ENCODE peak calls at places on chromosomes 5 and 9, in six cellular contexts. One of them, this sample, is unnamed.

GRCh38 chr5:172065431-172066065 is 59.1 kb upstream of the FBXW11 start:
- DNase-seq in cardiac muscle cell: peak; percentile 36
- DNase-seq in A549: no peak
- DNase-seq in mesendoderm: no peak
- DNase-seq in HCT116: no peak
- DNase-seq in hepatocyte: no peak
- DNase-seq in this sample: no peak

GRCh38 chr5:113000466-113000865 is 23.9 kb downstream of the DCP2 start:
- DNase-seq in cardiac muscle cell: no peak
- DNase-seq in A549: no peak
- DNase-seq in mesendoderm: no peak
- DNase-seq in HCT116: no peak
- DNase-seq in hepatocyte: no peak
- DNase-seq in this sample: no peak

GRCh38 chr5:98578438-98578837 is 195.0 kb upstream of the RGMB start:
- DNase-seq in cardiac muscle cell: no peak
- DNase-seq in A549: no peak
- DNase-seq in mesendoderm: no peak
- DNase-seq in HCT116: no peak
- DNase-seq in hepatocyte: no peak
- DNase-seq in this sample: no peak

GRCh38 chr9:33143241-33143642 is 23.9 kb downstream of the B4GALT1 start:
- DNase-seq in cardiac muscle cell: peak; percentile 62
- DNase-seq in A549: no peak
- DNase-seq in mesendoderm: no peak
- DNase-seq in HCT116: no peak
- DNase-seq in hepatocyte: peak; percentile 50
- DNase-seq in this sample: no peak

GRCh38 chr5:132439521-132440206 is 50.9 kb downstream of the IRF1 start:
- DNase-seq in cardiac muscle cell: peak; percentile 91
- DNase-seq in A549: no peak
- DNase-seq in mesendoderm: no peak
- DNase-seq in HCT116: no peak
- DNase-seq in hepatocyte: no peak
- DNase-seq in this sample: no peak

GRCh38 chr9:133731876-133732321 is 6.3 kb downstream of the SARDH start:
- DNase-seq in cardiac muscle cell: peak; percentile 55
- DNase-seq in A549: peak; percentile 74
- DNase-seq in mesendoderm: peak; percentile 84
- DNase-seq in HCT116: peak; percentile 49
- DNase-seq in hepatocyte: peak; percentile 27
- DNase-seq in this sample: no peak

GRCh38 chr5:32102254-32102653 is 71.9 kb downstream of the GOLPH3 start:
- DNase-seq in cardiac muscle cell: no peak
- DNase-seq in A549: no peak
- DNase-seq in mesendoderm: no peak
- DNase-seq in HCT116: no peak
- DNase-seq in hepatocyte: no peak
- DNase-seq in this sample: no peak

GRCh38 chr9:124126571-124127289 is 115.2 kb downstream of the LHX2 start:
- DNase-seq in cardiac muscle cell: peak; percentile 74
- DNase-seq in A549: peak; percentile 71
- DNase-seq in mesendoderm: peak; percentile 86
- DNase-seq in HCT116: peak; percentile 60
- DNase-seq in hepatocyte: peak; percentile 81
- DNase-seq in this sample: peak; percentile 5

GRCh38 chr5:174376056-174376455 is 330.6 kb downstream of the NSG2 start:
- DNase-seq in cardiac muscle cell: no peak
- DNase-seq in A549: no peak
- DNase-seq in mesendoderm: no peak
- DNase-seq in HCT116: no peak
- DNase-seq in hepatocyte: no peak
- DNase-seq in this sample: no peak

GRCh38 chr9:86449246-86449645 is 95.0 kb upstream of the TUT7 start:
- DNase-seq in cardiac muscle cell: no peak
- DNase-seq in A549: no peak
- DNase-seq in mesendoderm: no peak
- DNase-seq in HCT116: no peak
- DNase-seq in hepatocyte: no peak
- DNase-seq in this sample: no peak

GRCh38 chr5:159531554-159532105 is 201.3 kb upstream of the IL12B start:
- DNase-seq in cardiac muscle cell: no peak
- DNase-seq in A549: no peak
- DNase-seq in mesendoderm: no peak
- DNase-seq in HCT116: no peak
- DNase-seq in hepatocyte: no peak
- DNase-seq in this sample: no peak

GRCh38 chr5:129749101-129749500 is 1.2 kb downstream of the MINAR2 start:
- DNase-seq in cardiac muscle cell: no peak
- DNase-seq in A549: no peak
- DNase-seq in mesendoderm: no peak
- DNase-seq in HCT116: no peak
- DNase-seq in hepatocyte: no peak
- DNase-seq in this sample: no peak

GRCh38 chr5:59525957-59526356 is 367.6 kb downstream of the PDE4D start:
- DNase-seq in cardiac muscle cell: peak; percentile 65
- DNase-seq in A549: no peak
- DNase-seq in mesendoderm: no peak
- DNase-seq in HCT116: no peak
- DNase-seq in hepatocyte: no peak
- DNase-seq in this sample: no peak

GRCh38 chr5:179801304-179802206 is 5.1 kb downstream of the MGAT4B start:
- DNase-seq in cardiac muscle cell: peak; percentile 68
- DNase-seq in A549: peak; percentile 82
- DNase-seq in mesendoderm: peak; percentile 69
- DNase-seq in HCT116: no peak
- DNase-seq in hepatocyte: peak; percentile 74
- DNase-seq in this sample: peak; percentile 41

GRCh38 chr5:42423285-42424152 is at the start of gene GHR:
- DNase-seq in cardiac muscle cell: peak; percentile 94
- DNase-seq in A549: peak; percentile 69
- DNase-seq in mesendoderm: peak; percentile 95
- DNase-seq in HCT116: peak; percentile 6
- DNase-seq in hepatocyte: peak; percentile 93
- DNase-seq in this sample: peak; percentile 44

GRCh38 chr5:65307088-65307487 is 174.6 kb downstream of the ADAMTS6 start:
- DNase-seq in cardiac muscle cell: no peak
- DNase-seq in A549: no peak
- DNase-seq in mesendoderm: no peak
- DNase-seq in HCT116: no peak
- DNase-seq in hepatocyte: no peak
- DNase-seq in this sample: no peak

GRCh38 chr5:38051711-38052508 is 206.4 kb upstream of the EGFLAM start:
- DNase-seq in cardiac muscle cell: no peak
- DNase-seq in A549: no peak
- DNase-seq in mesendoderm: peak; percentile 72
- DNase-seq in HCT116: no peak
- DNase-seq in hepatocyte: no peak
- DNase-seq in this sample: no peak

GRCh38 chr5:139795074-139796001 is at the start of gene PSD2:
- DNase-seq in cardiac muscle cell: peak; percentile 15
- DNase-seq in A549: no peak
- DNase-seq in mesendoderm: peak; percentile 53
- DNase-seq in HCT116: no peak
- DNase-seq in hepatocyte: peak; percentile 43
- DNase-seq in this sample: no peak

GRCh38 chr9:87499455-87500015 is 1.9 kb downstream of the DAPK1 start:
- DNase-seq in cardiac muscle cell: no peak
- DNase-seq in A549: no peak
- DNase-seq in mesendoderm: no peak
- DNase-seq in HCT116: no peak
- DNase-seq in hepatocyte: no peak
- DNase-seq in this sample: no peak

GRCh38 chr5:140648132-140648432 is 453 bp downstream of the IK start:
- DNase-seq in cardiac muscle cell: no peak
- DNase-seq in A549: peak; percentile 53
- DNase-seq in mesendoderm: no peak
- DNase-seq in HCT116: no peak
- DNase-seq in hepatocyte: no peak
- DNase-seq in this sample: no peak

GRCh38 chr5:142727736-142728047 is 41.8 kb upstream of the FGF1 start:
- DNase-seq in cardiac muscle cell: no peak
- DNase-seq in A549: no peak
- DNase-seq in mesendoderm: no peak
- DNase-seq in HCT116: no peak
- DNase-seq in hepatocyte: no peak
- DNase-seq in this sample: no peak

GRCh38 chr5:142722896-142723295 is 37.0 kb upstream of the FGF1 start:
- DNase-seq in cardiac muscle cell: no peak
- DNase-seq in A549: no peak
- DNase-seq in mesendoderm: no peak
- DNase-seq in HCT116: no peak
- DNase-seq in hepatocyte: no peak
- DNase-seq in this sample: no peak

GRCh38 chr5:142725231-142726187 is 39.6 kb upstream of the FGF1 start:
- DNase-seq in cardiac muscle cell: no peak
- DNase-seq in A549: no peak
- DNase-seq in mesendoderm: no peak
- DNase-seq in HCT116: no peak
- DNase-seq in hepatocyte: no peak
- DNase-seq in this sample: no peak

GRCh38 chr5:142724821-142725220 is 38.9 kb upstream of the FGF1 start:
- DNase-seq in cardiac muscle cell: no peak
- DNase-seq in A549: no peak
- DNase-seq in mesendoderm: no peak
- DNase-seq in HCT116: no peak
- DNase-seq in hepatocyte: no peak
- DNase-seq in this sample: no peak

GRCh38 chr5:142726188-142726731 is 40.4 kb upstream of the FGF1 start:
- DNase-seq in cardiac muscle cell: peak; percentile 94
- DNase-seq in A549: no peak
- DNase-seq in mesendoderm: peak; percentile 40
- DNase-seq in HCT116: no peak
- DNase-seq in hepatocyte: no peak
- DNase-seq in this sample: no peak
- H3K27ac ChIP-seq in cardiac muscle cell: no peak overlapping the region
- H3K27ac ChIP-seq in A549: no peak overlapping the region
- H3K27ac ChIP-seq in mesendoderm: no peak overlapping the region
- H3K27ac ChIP-seq in HCT116: no peak overlapping the region
- H3K27ac ChIP-seq in hepatocyte: no peak overlapping the region
- H3K27ac ChIP-seq in this sample: no peak overlapping the region

GRCh38 chr9:36276254-36276653 is 18.0 kb upstream of the GNE start:
- DNase-seq in cardiac muscle cell: no peak
- DNase-seq in A549: no peak
- DNase-seq in mesendoderm: no peak
- DNase-seq in HCT116: no peak
- DNase-seq in hepatocyte: no peak
- DNase-seq in this sample: no peak
- H3K27ac ChIP-seq in cardiac muscle cell: no peak overlapping the region
- H3K27ac ChIP-seq in A549: no peak overlapping the region
- H3K27ac ChIP-seq in mesendoderm: no peak overlapping the region
- H3K27ac ChIP-seq in HCT116: no peak overlapping the region
- H3K27ac ChIP-seq in hepatocyte: peak overlapping the region; percentile 2
- H3K27ac ChIP-seq in this sample: no peak overlapping the region

GRCh38 chr5:111229871-111230812 is 6.0 kb downstream of the CAMK4 start:
- DNase-seq in cardiac muscle cell: no peak
- DNase-seq in A549: no peak
- DNase-seq in mesendoderm: no peak
- DNase-seq in HCT116: no peak
- DNase-seq in hepatocyte: no peak
- DNase-seq in this sample: no peak

GRCh38 chr5:111233050-111233370 is 8.8 kb downstream of the CAMK4 start:
- DNase-seq in cardiac muscle cell: no peak
- DNase-seq in A549: no peak
- DNase-seq in mesendoderm: no peak
- DNase-seq in HCT116: no peak
- DNase-seq in hepatocyte: no peak
- DNase-seq in this sample: no peak

GRCh38 chr5:111232311-111233049 is 8.3 kb downstream of the CAMK4 start:
- DNase-seq in cardiac muscle cell: no peak
- DNase-seq in A549: no peak
- DNase-seq in mesendoderm: no peak
- DNase-seq in HCT116: no peak
- DNase-seq in hepatocyte: no peak
- DNase-seq in this sample: no peak

GRCh38 chr5:111229126-111229525 is 4.9 kb downstream of the CAMK4 start:
- DNase-seq in cardiac muscle cell: no peak
- DNase-seq in A549: no peak
- DNase-seq in mesendoderm: no peak
- DNase-seq in HCT116: no peak
- DNase-seq in hepatocyte: no peak
- DNase-seq in this sample: no peak

DNA sequence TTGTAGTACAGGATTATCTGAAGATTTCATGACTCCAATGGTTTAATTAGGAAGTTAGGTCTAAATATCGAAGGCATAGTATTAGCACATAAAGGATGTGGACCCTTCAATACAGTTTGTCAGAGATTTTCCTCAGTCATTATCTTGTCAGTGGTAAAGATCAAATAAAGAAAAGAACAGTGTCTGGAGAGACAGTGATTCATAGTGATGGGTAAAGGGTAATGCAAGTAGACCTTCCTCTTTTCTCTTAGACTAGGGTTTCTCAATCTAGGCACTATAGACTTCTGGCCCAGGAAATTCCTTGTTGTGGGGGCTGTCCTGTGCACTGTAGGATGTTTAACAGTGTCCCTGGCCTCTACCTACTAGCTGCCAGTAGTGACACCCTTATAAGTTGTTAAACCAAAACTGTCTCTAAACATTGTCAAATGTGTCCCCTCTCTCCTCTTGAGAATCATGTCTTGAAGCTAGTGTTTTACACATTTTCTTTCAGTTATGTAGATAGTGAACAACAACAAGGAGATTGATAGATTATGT is 6.9 kb downstream of the CAMK4 start:
- DNase-seq in cardiac muscle cell: no peak
- DNase-seq in A549: no peak
- DNase-seq in mesendoderm: no peak
- DNase-seq in HCT116: no peak
- DNase-seq in hepatocyte: no peak
- DNase-seq in this sample: no peak
- H3K27ac ChIP-seq in cardiac muscle cell: no peak overlapping the region
- H3K27ac ChIP-seq in A549: no peak overlapping the region
- H3K27ac ChIP-seq in mesendoderm: no peak overlapping the region
- H3K27ac ChIP-seq in HCT116: no peak overlapping the region
- H3K27ac ChIP-seq in hepatocyte: no peak overlapping the region
- H3K27ac ChIP-seq in this sample: no peak overlapping the region

GRCh38 chr5:73444499-73445432 is 3.8 kb downstream of the FOXD1 start:
- DNase-seq in cardiac muscle cell: no peak
- DNase-seq in A549: no peak
- DNase-seq in mesendoderm: peak; percentile 59
- DNase-seq in HCT116: no peak
- DNase-seq in hepatocyte: no peak
- DNase-seq in this sample: no peak
- H3K27ac ChIP-seq in cardiac muscle cell: no peak overlapping the region
- H3K27ac ChIP-seq in A549: no peak overlapping the region
- H3K27ac ChIP-seq in mesendoderm: no peak overlapping the region
- H3K27ac ChIP-seq in HCT116: no peak overlapping the region
- H3K27ac ChIP-seq in hepatocyte: no peak overlapping the region
- H3K27ac ChIP-seq in this sample: no peak overlapping the region

GRCh38 chr9:136120119-136120393 is 1.4 kb upstream of the TMEM250 start:
- DNase-seq in cardiac muscle cell: no peak
- DNase-seq in A549: no peak
- DNase-seq in mesendoderm: no peak
- DNase-seq in HCT116: no peak
- DNase-seq in hepatocyte: no peak
- DNase-seq in this sample: no peak
- H3K27ac ChIP-seq in cardiac muscle cell: peak overlapping the region; percentile 92
- H3K27ac ChIP-seq in A549: no peak overlapping the region
- H3K27ac ChIP-seq in mesendoderm: no peak overlapping the region
- H3K27ac ChIP-seq in HCT116: peak overlapping the region; percentile 100
- H3K27ac ChIP-seq in hepatocyte: peak overlapping the region; percentile 98
- H3K27ac ChIP-seq in this sample: peak overlapping the region; percentile 88